ENCODE peak calls at places on chromosomes 4 and X, in six cellular contexts. One of them, this sample, is unnamed.

GRCh38 chr4:111210576-111210975 is 587.7 kb upstream of the PITX2 start:
- DNase-seq in K562: no peak
- DNase-seq in GM12878: no peak
- DNase-seq in NT2/D1: no peak
- DNase-seq in H1: no peak
- DNase-seq in HepG2: no peak
- DNase-seq in this sample: no peak

GRCh38 chr4:47287735-47288134 is 175.8 kb downstream of the COMMD8 start:
- DNase-seq in K562: no peak
- DNase-seq in GM12878: peak
- DNase-seq in NT2/D1: no peak
- DNase-seq in H1: no peak
- DNase-seq in HepG2: no peak
- DNase-seq in this sample: no peak

GRCh38 chr4:14345356-14345775 is 656.9 kb upstream of the CPEB2 start:
- DNase-seq in K562: no peak
- DNase-seq in GM12878: no peak
- DNase-seq in NT2/D1: no peak
- DNase-seq in H1: no peak
- DNase-seq in HepG2: no peak
- DNase-seq in this sample: no peak

GRCh38 chrX:14377427-14377826 is 151.9 kb upstream of the GLRA2 start:
- DNase-seq in K562: no peak
- DNase-seq in GM12878: no peak
- DNase-seq in NT2/D1: no peak
- DNase-seq in H1: no peak
- DNase-seq in HepG2: no peak
- DNase-seq in this sample: no peak

GRCh38 chr4:122826596-122827257 is at the start of gene FGF2:
- DNase-seq in K562: peak
- DNase-seq in GM12878: no peak
- DNase-seq in NT2/D1: peak
- DNase-seq in H1: peak
- DNase-seq in HepG2: no peak
- DNase-seq in this sample: no peak

GRCh38 chr4:78845469-78845868 is 69.3 kb downstream of the BMP2K start:
- DNase-seq in K562: no peak
- DNase-seq in GM12878: peak
- DNase-seq in NT2/D1: no peak
- DNase-seq in H1: no peak
- DNase-seq in HepG2: no peak
- DNase-seq in this sample: no peak

GRCh38 chr4:158805628-158806471 is 37.0 kb downstream of the FNIP2 start:
- DNase-seq in K562: no peak
- DNase-seq in GM12878: no peak
- DNase-seq in NT2/D1: no peak
- DNase-seq in H1: no peak
- DNase-seq in HepG2: no peak
- DNase-seq in this sample: no peak

GRCh38 chr4:123671633-123672404 is 275.2 kb downstream of the SPRY1 start:
- DNase-seq in K562: no peak
- DNase-seq in GM12878: peak
- DNase-seq in NT2/D1: no peak
- DNase-seq in H1: no peak
- DNase-seq in HepG2: no peak
- DNase-seq in this sample: no peak

GRCh38 chr4:109334596-109335105 is 32.2 kb upstream of the COL25A1 start:
- DNase-seq in K562: no peak
- DNase-seq in GM12878: no peak
- DNase-seq in NT2/D1: no peak
- DNase-seq in H1: no peak
- DNase-seq in HepG2: no peak
- DNase-seq in this sample: no peak

GRCh38 chrX:68432648-68433047 is 647 bp downstream of the OPHN1 start:
- DNase-seq in K562: peak
- DNase-seq in GM12878: no peak
- DNase-seq in NT2/D1: no peak
- DNase-seq in H1: no peak
- DNase-seq in HepG2: no peak
- DNase-seq in this sample: no peak

GRCh38 chr4:47662975-47663374 is 174.9 kb downstream of the CORIN start:
- DNase-seq in K562: peak
- DNase-seq in GM12878: no peak
- DNase-seq in NT2/D1: no peak
- DNase-seq in H1: no peak
- DNase-seq in HepG2: peak
- DNase-seq in this sample: peak

GRCh38 chrX:7987160-7987992 is 60.2 kb upstream of the PNPLA4 start:
- DNase-seq in K562: no peak
- DNase-seq in GM12878: peak
- DNase-seq in NT2/D1: no peak
- DNase-seq in H1: no peak
- DNase-seq in HepG2: peak
- DNase-seq in this sample: no peak

GRCh38 chr4:211033-211511 is 86.8 kb downstream of the ZNF718 start:
- DNase-seq in K562: no peak
- DNase-seq in GM12878: peak
- DNase-seq in NT2/D1: no peak
- DNase-seq in H1: no peak
- DNase-seq in HepG2: no peak
- DNase-seq in this sample: no peak

GRCh38 chr4:1307951-1308735 is 18.5 kb downstream of the MAEA start:
- DNase-seq in K562: no peak
- DNase-seq in GM12878: no peak
- DNase-seq in NT2/D1: no peak
- DNase-seq in H1: no peak
- DNase-seq in HepG2: no peak
- DNase-seq in this sample: no peak

GRCh38 chrX:150084474-150085229 is 146.4 kb upstream of the EOLA2 start:
- DNase-seq in K562: no peak
- DNase-seq in GM12878: no peak
- DNase-seq in NT2/D1: no peak
- DNase-seq in H1: no peak
- DNase-seq in HepG2: no peak
- DNase-seq in this sample: no peak

GRCh38 chr4:123256006-123256405 is 140.6 kb upstream of the SPRY1 start:
- DNase-seq in K562: no peak
- DNase-seq in GM12878: no peak
- DNase-seq in NT2/D1: no peak
- DNase-seq in H1: no peak
- DNase-seq in HepG2: no peak
- DNase-seq in this sample: no peak

GRCh38 chr4:186948361-186949291 is 225.0 kb upstream of the FAT1 start:
- DNase-seq in K562: peak
- DNase-seq in GM12878: no peak
- DNase-seq in NT2/D1: no peak
- DNase-seq in H1: peak
- DNase-seq in HepG2: no peak
- DNase-seq in this sample: no peak

GRCh38 chr4:6591781-6592180 is 16.8 kb downstream of the MAN2B2 start:
- DNase-seq in K562: peak
- DNase-seq in GM12878: no peak
- DNase-seq in NT2/D1: no peak
- DNase-seq in H1: no peak
- DNase-seq in HepG2: no peak
- DNase-seq in this sample: no peak

GRCh38 chr4:18980516-18981233 is 959.1 kb upstream of the LCORL start:
- DNase-seq in K562: no peak
- DNase-seq in GM12878: peak
- DNase-seq in NT2/D1: no peak
- DNase-seq in H1: no peak
- DNase-seq in HepG2: no peak
- DNase-seq in this sample: no peak

GRCh38 chrX:11143931-11144678 is 33.0 kb downstream of the HCCS start:
- DNase-seq in K562: peak
- DNase-seq in GM12878: peak
- DNase-seq in NT2/D1: peak
- DNase-seq in H1: peak
- DNase-seq in HepG2: peak
- DNase-seq in this sample: peak

GRCh38 chr4:11072426-11072825 is 356.3 kb downstream of the HS3ST1 start:
- DNase-seq in K562: no peak
- DNase-seq in GM12878: peak
- DNase-seq in NT2/D1: no peak
- DNase-seq in H1: no peak
- DNase-seq in HepG2: no peak
- DNase-seq in this sample: no peak

GRCh38 chr4:12360391-12360790 is 931.7 kb upstream of the HS3ST1 start:
- DNase-seq in K562: no peak
- DNase-seq in GM12878: no peak
- DNase-seq in NT2/D1: no peak
- DNase-seq in H1: no peak
- DNase-seq in HepG2: no peak
- DNase-seq in this sample: no peak

GRCh38 chr4:150308824-150309472 is 230.7 kb downstream of the DCLK2 start:
- DNase-seq in K562: no peak
- DNase-seq in GM12878: no peak
- DNase-seq in NT2/D1: no peak
- DNase-seq in H1: no peak
- DNase-seq in HepG2: no peak
- DNase-seq in this sample: no peak

GRCh38 chrX:150525061-150525919 is 43.1 kb upstream of the MTM1 start:
- DNase-seq in K562: no peak
- DNase-seq in GM12878: no peak
- DNase-seq in NT2/D1: no peak
- DNase-seq in H1: no peak
- DNase-seq in HepG2: no peak
- DNase-seq in this sample: no peak

GRCh38 chrX:1658083-1658463 is 43.2 kb downstream of the ASMT start:
- DNase-seq in K562: no peak
- DNase-seq in GM12878: no peak
- DNase-seq in NT2/D1: no peak
- DNase-seq in H1: no peak
- DNase-seq in HepG2: no peak
- DNase-seq in this sample: no peak

GRCh38 chrX:154123241-154124219 is 20.5 kb upstream of the OPN1LW start:
- DNase-seq in K562: peak
- DNase-seq in GM12878: no peak
- DNase-seq in NT2/D1: no peak
- DNase-seq in H1: no peak
- DNase-seq in HepG2: peak
- DNase-seq in this sample: no peak
- TF ChIP-seq ZNF274 in K562: no peak
- TF ChIP-seq ZNF274 in GM12878: no peak
- TF ChIP-seq ZNF274 in NT2/D1: no peak
- TF ChIP-seq ZNF274 in H1: no peak
- TF ChIP-seq ZNF274 in HepG2: no peak
- TF ChIP-seq ZNF274 in this sample: no peak

DNA sequence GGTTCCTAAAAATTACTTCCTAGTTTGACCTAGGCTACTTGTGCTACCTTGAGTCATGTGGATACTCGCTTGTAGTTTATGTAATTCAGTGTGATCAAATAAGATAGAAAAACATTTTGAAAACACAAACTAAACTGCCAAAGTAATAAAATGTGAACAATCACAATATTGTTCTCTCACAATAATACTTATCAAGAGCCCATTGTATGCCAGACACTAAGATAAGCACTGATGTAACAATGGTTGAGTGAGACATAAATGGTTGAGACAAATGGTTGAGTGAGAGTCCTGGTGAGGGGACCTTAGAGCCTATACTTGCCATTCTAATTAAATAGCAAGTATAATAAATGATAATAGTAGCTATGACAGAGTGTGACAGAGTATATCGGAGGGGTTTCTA is 41.7 kb downstream of the RFC1 start:
- DNase-seq in K562: no peak
- DNase-seq in GM12878: no peak
- DNase-seq in NT2/D1: no peak
- DNase-seq in H1: no peak
- DNase-seq in HepG2: peak
- DNase-seq in this sample: no peak
- TF ChIP-seq ZNF274 in K562: no peak
- TF ChIP-seq ZNF274 in GM12878: no peak
- TF ChIP-seq ZNF274 in NT2/D1: no peak
- TF ChIP-seq ZNF274 in H1: no peak
- TF ChIP-seq ZNF274 in HepG2: no peak
- TF ChIP-seq ZNF274 in this sample: no peak

GRCh38 chr4:100299019-100299418 is 108.8 kb upstream of the DDIT4L start:
- DNase-seq in K562: no peak
- DNase-seq in GM12878: no peak
- DNase-seq in NT2/D1: no peak
- DNase-seq in H1: no peak
- DNase-seq in HepG2: no peak
- DNase-seq in this sample: peak
- TF ChIP-seq ZNF274 in K562: no peak
- TF ChIP-seq ZNF274 in GM12878: no peak
- TF ChIP-seq ZNF274 in NT2/D1: no peak
- TF ChIP-seq ZNF274 in H1: no peak
- TF ChIP-seq ZNF274 in HepG2: no peak
- TF ChIP-seq ZNF274 in this sample: no peak

GRCh38 chr4:102453827-102454226 is 47.3 kb upstream of the NFKB1 start:
- DNase-seq in K562: no peak
- DNase-seq in GM12878: no peak
- DNase-seq in NT2/D1: no peak
- DNase-seq in H1: no peak
- DNase-seq in HepG2: no peak
- DNase-seq in this sample: no peak

GRCh38 chr4:102449751-102450352 is 51.3 kb upstream of the NFKB1 start:
- DNase-seq in K562: peak
- DNase-seq in GM12878: peak
- DNase-seq in NT2/D1: peak
- DNase-seq in H1: no peak
- DNase-seq in HepG2: peak
- DNase-seq in this sample: peak

GRCh38 chr4:102454278-102454677 is 46.9 kb upstream of the NFKB1 start:
- DNase-seq in K562: no peak
- DNase-seq in GM12878: no peak
- DNase-seq in NT2/D1: no peak
- DNase-seq in H1: no peak
- DNase-seq in HepG2: no peak
- DNase-seq in this sample: no peak

GRCh38 chr4:102452854-102453253 is 48.3 kb upstream of the NFKB1 start:
- DNase-seq in K562: no peak
- DNase-seq in GM12878: no peak
- DNase-seq in NT2/D1: no peak
- DNase-seq in H1: no peak
- DNase-seq in HepG2: no peak
- DNase-seq in this sample: no peak

GRCh38 chr4:102451266-102451665 is 49.9 kb upstream of the NFKB1 start:
- DNase-seq in K562: no peak
- DNase-seq in GM12878: no peak
- DNase-seq in NT2/D1: no peak
- DNase-seq in H1: no peak
- DNase-seq in HepG2: no peak
- DNase-seq in this sample: no peak
- TF ChIP-seq ZNF274 in K562: no peak
- TF ChIP-seq ZNF274 in GM12878: no peak
- TF ChIP-seq ZNF274 in NT2/D1: no peak
- TF ChIP-seq ZNF274 in H1: no peak
- TF ChIP-seq ZNF274 in HepG2: no peak
- TF ChIP-seq ZNF274 in this sample: no peak

GRCh38 chrX:75365243-75365975 is 91.5 kb downstream of the UPRT start:
- DNase-seq in K562: no peak
- DNase-seq in GM12878: no peak
- DNase-seq in NT2/D1: no peak
- DNase-seq in H1: no peak
- DNase-seq in HepG2: no peak
- DNase-seq in this sample: no peak
- TF ChIP-seq ZNF274 in K562: no peak
- TF ChIP-seq ZNF274 in GM12878: no peak
- TF ChIP-seq ZNF274 in NT2/D1: no peak
- TF ChIP-seq ZNF274 in H1: no peak
- TF ChIP-seq ZNF274 in HepG2: no peak
- TF ChIP-seq ZNF274 in this sample: no peak

GRCh38 chr4:3388461-3389185 is 53.1 kb upstream of the HGFAC start:
- DNase-seq in K562: no peak
- DNase-seq in GM12878: peak
- DNase-seq in NT2/D1: no peak
- DNase-seq in H1: peak
- DNase-seq in HepG2: no peak
- DNase-seq in this sample: no peak
- TF ChIP-seq ZNF274 in K562: no peak
- TF ChIP-seq ZNF274 in GM12878: no peak
- TF ChIP-seq ZNF274 in NT2/D1: no peak
- TF ChIP-seq ZNF274 in H1: no peak
- TF ChIP-seq ZNF274 in HepG2: no peak
- TF ChIP-seq ZNF274 in this sample: no peak

This sample was measured in HCT116.